ENCODE peak calls at places on chromosomes 4 and X, in four cellular contexts. Z is IMR-90, Y is SK-N-SH, F is fibroblast of lung. O is an unnamed sample. For H3K4me1, the result is how much of the 10 kb centered on the place peaks cover.

GRCh38 chr4:79638735-79639134 is 230.7 kb upstream of the GK2 start:
- DNase-seq in Z (no peak), Y (no peak), F (no peak), O (no peak)

GRCh38 chrX:3143043-3143799 is 102.0 kb downstream of the ARSF start:
- DNase-seq in Z (no peak), Y (no peak), F (no peak), O (no peak)

GRCh38 chr4:25881187-25881586 is 18.4 kb upstream of the SEL1L3 start:
- DNase-seq in Z (no peak), Y (no peak), F (no peak), O (no peak)

GRCh38 chrX:53072418-53073114 is 9.6 kb upstream of the TSPYL2 start:
- DNase-seq in Z (no peak), Y (no peak), F (no peak), O (no peak)

GRCh38 chrX:7133036-7133412 is 14.5 kb upstream of the STS start:
- DNase-seq in Z (peak), Y (no peak), F (no peak), O (no peak)

GRCh38 chr4:40865696-40866095 is 115.9 kb downstream of the NSUN7 start:
- DNase-seq in Z (no peak), Y (no peak), F (peak), O (peak)

GRCh38 chr4:89438102-89438831 is 130.7 kb upstream of the GPRIN3 start:
- DNase-seq in Z (peak), Y (peak), F (peak), O (peak)

GRCh38 chr4:110005461-110006056 is 92.9 kb downstream of the EGF start:
- DNase-seq in Z (peak), Y (peak), F (peak), O (peak)

GRCh38 chr4:156347412-156348075 is 393.9 kb upstream of the CTSO start:
- DNase-seq in Z (peak), Y (no peak), F (peak), O (no peak)

GRCh38 chr4:7905461-7905915 is 34.2 kb downstream of the AFAP1 start:
- DNase-seq in Z (no peak), Y (no peak), F (peak), O (peak)

GRCh38 chrX:11117751-11118150 is 6.6 kb downstream of the HCCS start:
- DNase-seq in Z (no peak), Y (no peak), F (no peak), O (no peak)

GRCh38 chr4:105624530-105624929 is 72.1 kb downstream of the ARHGEF38 start:
- DNase-seq in Z (peak), Y (no peak), F (peak), O (peak)

GRCh38 chr4:153154010-153154975 is 50.0 kb upstream of the TRIM2 start:
- DNase-seq in Z (peak), Y (peak), F (peak), O (peak)

GRCh38 chrX:153598541-153599191 is at the start of gene CCNQ:
- DNase-seq in Z (peak), Y (peak), F (peak), O (peak)

GRCh38 chrX:129540725-129541184 is 696 bp downstream of the OCRL start:
- DNase-seq in Z (no peak), Y (no peak), F (no peak), O (peak)

GRCh38 chrX:110563276-110563675 is 204.6 kb downstream of the RTL9 start:
- DNase-seq in Z (no peak), Y (no peak), F (no peak), O (no peak)

GRCh38 chr4:102823464-102823863 is 3.9 kb downstream of the UBE2D3 start:
- DNase-seq in Z (no peak), Y (no peak), F (no peak), O (no peak)

GRCh38 chr4:151685303-151685702 is 75.5 kb downstream of the GATB start:
- DNase-seq in Z (no peak), Y (no peak), F (no peak), O (no peak)

GRCh38 chrX:136125106-136125505 is 22.2 kb upstream of the FHL1 start:
- DNase-seq in Z (no peak), Y (no peak), F (no peak), O (no peak)

GRCh38 chrX:136126371-136126770 is 21.0 kb upstream of the FHL1 start:
- DNase-seq in Z (no peak), Y (no peak), F (no peak), O (no peak)

GRCh38 chrX:136130931-136131843 is 16.1 kb upstream of the FHL1 start:
- DNase-seq in Z (peak), Y (no peak), F (peak), O (peak)

GRCh38 chrX:136128743-136129142 is 18.6 kb upstream of the FHL1 start:
- DNase-seq in Z (no peak), Y (no peak), F (no peak), O (no peak)

DNA sequence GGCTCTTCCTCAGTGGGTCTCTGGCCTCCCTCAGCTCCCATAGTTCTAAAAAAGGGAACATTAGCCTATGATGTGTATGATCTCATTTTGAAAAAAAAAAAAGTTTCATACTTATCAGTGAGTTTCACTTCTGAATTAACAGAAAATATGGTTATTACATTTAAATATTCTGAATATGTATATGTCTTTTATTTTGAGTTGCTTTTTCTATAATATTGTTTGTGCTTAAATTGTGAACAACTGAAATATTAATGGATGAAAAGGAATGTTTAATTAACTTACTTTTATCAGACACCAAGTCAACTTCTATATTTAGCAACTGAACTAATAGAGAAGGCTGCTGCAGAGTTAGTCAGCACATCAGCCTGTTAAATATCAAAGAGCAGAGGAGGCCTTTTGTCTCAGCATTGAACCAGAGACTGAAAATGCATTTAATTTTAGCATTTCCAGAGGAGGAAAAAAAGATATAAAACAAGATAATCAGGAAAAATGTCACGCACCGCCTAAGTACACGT is 20.4 kb upstream of the FHL1 start:
- DNase-seq in Z (peak), Y (peak), F (peak), O (no peak)
- H3K9ac ChIP-seq in Z (no peak), Y (no peak), F (no peak), O (peak)

GRCh38 chr4:184795214-184795844 is 30.4 kb downstream of the ACSL1 start:
- DNase-seq in Z (no peak), Y (no peak), F (peak), O (no peak)
- H3K4me1 ChIP-seq in Z (under half), Y (under half), F (under half), O (under half)

DNA sequence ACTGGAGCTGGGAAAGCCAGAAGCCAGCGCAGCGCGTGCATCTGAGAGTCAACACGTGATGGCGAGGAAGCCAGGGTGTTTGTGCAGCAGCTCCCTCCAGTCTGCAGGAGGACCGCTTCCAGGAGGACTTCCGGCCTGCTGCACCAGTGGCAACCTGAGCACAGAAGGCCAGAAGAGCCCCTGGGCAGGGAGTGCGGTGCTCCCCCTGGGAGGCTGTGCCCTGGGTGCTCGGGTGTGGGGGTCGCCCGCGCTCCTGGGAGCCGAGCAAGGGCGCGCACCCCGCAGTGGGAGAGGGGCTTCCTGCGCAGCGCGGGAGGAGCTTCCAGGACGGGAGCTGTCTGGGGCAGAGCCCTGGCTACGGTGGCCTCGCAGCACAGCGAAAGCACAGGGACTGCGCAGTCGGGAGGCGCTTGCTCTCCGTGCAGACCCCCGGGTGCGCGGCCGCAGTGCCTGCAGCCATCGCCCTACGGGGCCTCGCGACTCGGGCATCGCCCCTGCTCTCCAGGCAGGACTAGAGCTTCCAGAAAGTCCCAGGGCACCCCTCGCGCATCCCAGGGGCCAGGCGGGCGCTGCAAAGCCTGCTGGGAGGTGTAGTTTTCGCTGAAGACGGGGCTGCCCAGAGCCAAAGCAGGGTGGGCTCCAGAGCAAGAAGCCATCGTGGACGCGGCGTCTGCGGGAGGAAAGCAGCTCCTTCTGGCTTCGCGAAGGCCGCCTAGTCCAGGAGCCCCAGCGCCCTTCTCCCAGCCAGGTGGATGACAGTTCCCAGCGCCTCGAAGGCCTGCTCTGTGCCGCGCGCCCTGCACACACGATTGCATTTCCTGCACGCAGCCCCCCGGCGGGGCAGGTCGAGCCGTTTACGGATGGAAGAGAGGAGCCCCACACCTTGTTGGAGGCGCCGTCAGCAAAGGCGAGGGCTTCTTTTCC is 24.1 kb upstream of the WFS1 start:
- DNase-seq in Z (no peak), Y (peak), F (no peak), O (no peak)
- H3K9ac ChIP-seq in Z (no peak), Y (no peak), F (no peak), O (no peak)

GRCh38 chr4:186932196-186932595 is 208.5 kb upstream of the FAT1 start:
- DNase-seq in Z (no peak), Y (no peak), F (no peak), O (no peak)
- H3K4me1 ChIP-seq in Z (under half), Y (under half), F (under half), O (under half)

GRCh38 chrX:19514791-19515614 is at the start of gene MAP3K15:
- DNase-seq in Z (no peak), Y (peak), F (no peak), O (peak)
- H3K9ac ChIP-seq in Z (no peak), Y (no peak), F (no peak), O (no peak)

GRCh38 chrX:1484638-1485019 is 31.9 kb upstream of the ASMTL start:
- DNase-seq in Z (no peak), Y (no peak), F (no peak), O (no peak)

GRCh38 chrX:1486177-1486576 is 33.5 kb upstream of the ASMTL start:
- DNase-seq in Z (no peak), Y (no peak), F (no peak), O (no peak)

GRCh38 chrX:1485033-1485432 is 32.3 kb upstream of the ASMTL start:
- DNase-seq in Z (no peak), Y (no peak), F (no peak), O (no peak)

GRCh38 chrX:1481636-1482529 is 29.2 kb upstream of the ASMTL start:
- DNase-seq in Z (peak), Y (no peak), F (peak), O (peak)

DNA sequence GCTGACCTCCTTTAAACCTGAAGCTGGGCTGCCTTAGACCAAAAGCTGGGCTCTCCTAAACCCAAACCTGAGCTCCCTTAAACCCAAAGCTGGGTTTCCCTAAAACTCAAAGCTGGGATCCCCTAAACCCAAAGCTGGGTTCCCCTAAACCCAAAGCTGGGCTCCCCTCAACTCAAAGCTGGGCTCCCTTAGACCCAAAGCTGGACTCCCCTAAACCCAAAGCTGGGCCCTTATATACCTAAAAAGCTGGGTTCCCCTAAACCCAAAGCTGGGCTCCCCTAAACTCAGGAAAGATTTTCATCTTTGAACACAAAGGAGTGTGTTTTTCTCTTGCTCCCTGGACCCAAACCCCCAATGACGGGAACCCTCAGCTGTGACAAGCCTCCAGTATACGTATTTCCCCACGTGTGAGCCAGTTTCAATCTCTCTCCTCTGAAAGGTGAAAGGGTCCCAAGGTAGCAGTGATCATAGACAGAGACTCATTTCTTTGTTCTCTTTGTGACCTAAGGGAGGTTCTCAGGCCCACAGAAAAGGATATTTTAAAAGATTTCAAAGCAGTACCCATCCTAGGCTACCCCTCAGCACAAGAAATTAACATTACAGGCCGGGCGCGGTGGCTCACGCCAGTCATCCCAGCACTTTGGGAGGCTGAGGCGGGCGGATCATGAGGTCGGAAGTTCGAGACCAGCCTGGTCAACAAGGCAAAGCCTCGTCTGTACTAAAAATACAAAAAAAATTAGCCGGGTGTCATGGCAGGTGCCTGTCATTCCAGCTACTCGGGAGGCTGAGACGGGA is 31.3 kb upstream of the ASMTL start:
- DNase-seq in Z (no peak), Y (no peak), F (no peak), O (no peak)
- H3K4me1 ChIP-seq in Z (under half), Y (under half), F (under half), O (under half)

GRCh38 chr4:94936854-94937253 is 179.1 kb downstream of the BMPR1B start:
- DNase-seq in Z (no peak), Y (no peak), F (no peak), O (no peak)
- H3K9ac ChIP-seq in Z (no peak), Y (no peak), F (no peak), O (no peak)

DNA sequence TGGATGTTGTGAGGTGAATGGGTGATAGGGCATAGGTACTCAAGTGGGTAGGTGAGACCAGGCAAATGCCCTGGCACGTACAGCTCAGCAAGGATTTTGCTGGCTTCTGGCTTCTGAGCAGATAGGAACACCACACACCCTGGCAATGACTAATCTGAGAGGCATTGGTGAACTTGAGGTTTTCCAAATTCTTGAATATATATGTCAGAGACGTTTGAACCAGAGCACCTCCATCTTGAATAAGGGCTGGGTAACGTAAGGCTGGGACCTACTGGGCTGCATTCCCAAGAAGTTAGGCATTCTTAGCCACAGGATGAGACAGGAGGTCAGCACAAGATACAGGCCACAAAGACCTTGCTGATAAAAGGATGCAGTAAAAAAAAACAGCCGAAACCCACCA is 204.5 kb downstream of the NLGN4X start:
- DNase-seq in Z (no peak), Y (no peak), F (no peak), O (no peak)
- H3K4me1 ChIP-seq in Z (under half), Y (under half), F (under half), O (under half)

O was measured in adipocyte.